ENCODE peak calls at places on chromosome 3, in eight cellular contexts. Z is H1, L is psoas muscle, G is mesothelial cell of epicardium, I is neural crest cell, X is heart left ventricle, K is uterus, B is Calu3. A is an unnamed sample.

GRCh38 chr3:13301295-13301987 is 118.7 kb downstream of the NUP210 start:
- DNase-seq in X (no peak), K (no peak), G (no peak), I (no peak), L (no peak), Z (peak), B (no peak), A (peak)

GRCh38 chr3:149638401-149639092 is 19.3 kb downstream of the WWTR1 start:
- DNase-seq in Z (no peak), L (no peak), X (no peak), I (peak), B (peak), K (no peak), G (peak), A (no peak)

GRCh38 chr3:181770296-181770695 is 58.6 kb downstream of the SOX2 start:
- DNase-seq in I (no peak), X (no peak), G (no peak), K (no peak), B (no peak), Z (no peak), L (no peak), A (no peak)

GRCh38 chr3:134328147-134328591 is 46.1 kb downstream of the AMOTL2 start:
- DNase-seq in L (peak), K (no peak), Z (no peak), B (no peak), G (no peak), X (no peak), I (no peak), A (no peak)

GRCh38 chr3:4678320-4678719 is 185.2 kb downstream of the ITPR1 start:
- DNase-seq in G (no peak), Z (no peak), L (no peak), I (no peak), B (no peak), K (no peak), X (no peak), A (no peak)

GRCh38 chr3:161854232-161854771 is 357.7 kb downstream of the OTOL1 start:
- DNase-seq in I (peak), Z (peak), G (no peak), B (peak), X (no peak), L (no peak), K (no peak), A (no peak)

GRCh38 chr3:141845407-141846049 is 30.9 kb upstream of the ATP1B3 start:
- DNase-seq in X (no peak), Z (peak), K (no peak), I (no peak), G (no peak), B (no peak), L (no peak), A (no peak)

GRCh38 chr3:71127463-71128243 is 455.9 kb downstream of the FOXP1 start:
- DNase-seq in Z (no peak), L (no peak), I (no peak), B (no peak), K (no peak), X (no peak), G (no peak), A (no peak)

GRCh38 chr3:100023595-100023994 is 90.7 kb downstream of the FILIP1L start:
- DNase-seq in X (no peak), L (no peak), B (no peak), Z (no peak), K (no peak), I (no peak), G (no peak), A (no peak)

GRCh38 chr3:156388469-156389150 is 166.3 kb downstream of the SSR3 start:
- DNase-seq in G (no peak), X (peak), I (no peak), L (no peak), Z (no peak), B (no peak), K (no peak), A (no peak)

GRCh38 chr3:115927210-115927609 is 303.9 kb downstream of the GAP43 start:
- DNase-seq in K (no peak), B (no peak), L (no peak), G (no peak), I (no peak), Z (no peak), X (no peak), A (no peak)

GRCh38 chr3:106276755-106277612 is 408.2 kb upstream of the CBLB start:
- DNase-seq in Z (no peak), G (no peak), X (no peak), K (no peak), I (no peak), L (no peak), B (no peak), A (no peak)

GRCh38 chr3:175397407-175397806 is 538.3 kb downstream of the NAALADL2 start:
- DNase-seq in X (no peak), G (no peak), I (no peak), B (no peak), Z (no peak), K (no peak), L (no peak), A (no peak)

GRCh38 chr3:9101286-9101685 is 138.0 kb upstream of the RAD18 start:
- DNase-seq in B (no peak), X (no peak), Z (no peak), K (no peak), I (no peak), G (no peak), L (no peak), A (no peak)

GRCh38 chr3:64685331-64685799 is 2.4 kb downstream of the ADAMTS9 start:
- DNase-seq in K (peak), I (no peak), L (peak), Z (no peak), G (peak), B (no peak), X (peak), A (no peak)

GRCh38 chr3:64133991-64134390 is 91.3 kb downstream of the PRICKLE2 start:
- DNase-seq in B (no peak), K (no peak), L (no peak), X (no peak), Z (no peak), G (no peak), I (no peak), A (no peak)

GRCh38 chr3:178056868-178057267 is 479.4 kb upstream of the KCNMB2 start:
- DNase-seq in L (no peak), B (no peak), X (no peak), G (no peak), Z (no peak), I (no peak), K (no peak), A (no peak)

GRCh38 chr3:74861211-74861610 is 246.8 kb upstream of the CNTN3 start:
- DNase-seq in B (no peak), K (no peak), G (no peak), Z (no peak), L (no peak), I (no peak), X (no peak), A (no peak)

GRCh38 chr3:159788987-159789386 is 199.6 kb upstream of the IL12A start:
- DNase-seq in X (no peak), I (no peak), K (no peak), B (peak), L (no peak), G (no peak), Z (no peak), A (no peak)

GRCh38 chr3:84965141-84965540 is 6.4 kb downstream of the CADM2 start:
- DNase-seq in B (peak), Z (peak), L (no peak), G (no peak), X (no peak), I (peak), K (no peak), A (no peak)

GRCh38 chr3:71397046-71397445 is 186.5 kb downstream of the FOXP1 start:
- DNase-seq in I (peak), K (no peak), Z (no peak), L (no peak), B (peak), G (no peak), X (no peak), A (no peak)

GRCh38 chr3:100777271-100777670 is 68.0 kb downstream of the TFG start:
- DNase-seq in G (no peak), L (no peak), B (no peak), K (no peak), Z (no peak), I (no peak), X (no peak), A (no peak)

GRCh38 chr3:27713435-27713880 is 8.7 kb downstream of the EOMES start:
- DNase-seq in I (no peak), G (no peak), Z (no peak), K (no peak), L (no peak), X (no peak), B (no peak), A (no peak)

GRCh38 chr3:126349071-126349470 is 8.1 kb downstream of the KLF15 start:
- DNase-seq in L (no peak), G (no peak), Z (no peak), K (peak), X (no peak), B (no peak), I (no peak), A (peak)

GRCh38 chr3:7789324-7789723 is 712.3 kb upstream of the LMCD1 start:
- DNase-seq in Z (no peak), X (no peak), K (no peak), G (no peak), I (no peak), B (no peak), L (no peak), A (no peak)

GRCh38 chr3:49896345-49896744 is 7.3 kb downstream of the MST1R start:
- DNase-seq in K (no peak), B (no peak), G (no peak), X (no peak), L (no peak), Z (no peak), I (no peak), A (no peak)

GRCh38 chr3:166444756-166445155 is 607.5 kb upstream of the BCHE start:
- DNase-seq in B (no peak), X (no peak), I (no peak), Z (no peak), G (no peak), K (no peak), L (no peak), A (peak)

GRCh38 chr3:8481380-8481779 is 20.2 kb upstream of the LMCD1 start:
- DNase-seq in K (no peak), I (no peak), X (no peak), G (no peak), Z (no peak), L (no peak), B (no peak), A (no peak)

GRCh38 chr3:160885791-160886286 is 129.8 kb downstream of the PPM1L start:
- DNase-seq in Z (peak), K (peak), G (peak), B (no peak), X (peak), I (peak), L (peak), A (peak)

GRCh38 chr3:55200916-55201315 is 273.1 kb upstream of the LRTM1 start:
- DNase-seq in B (no peak), Z (no peak), L (no peak), I (no peak), G (no peak), K (no peak), X (no peak), A (no peak)

GRCh38 chr3:176663819-176664218 is 533.5 kb downstream of the TBL1XR1 start:
- DNase-seq in X (no peak), Z (no peak), G (no peak), L (no peak), B (peak), K (no peak), I (no peak), A (no peak)

GRCh38 chr3:13569641-13570390 is 20.9 kb downstream of the FBLN2 start:
- DNase-seq in B (no peak), K (no peak), X (no peak), G (no peak), Z (no peak), L (peak), I (no peak), A (no peak)

GRCh38 chr3:170689218-170689874 is 103.5 kb upstream of the SLC7A14 start:
- DNase-seq in K (no peak), B (peak), I (no peak), X (no peak), Z (peak), L (no peak), G (peak), A (no peak)

GRCh38 chr3:18951333-18951732 is 197.0 kb upstream of the KCNH8 start:
- DNase-seq in X (no peak), L (no peak), Z (no peak), G (no peak), K (no peak), B (no peak), I (no peak), A (no peak)

DNA sequence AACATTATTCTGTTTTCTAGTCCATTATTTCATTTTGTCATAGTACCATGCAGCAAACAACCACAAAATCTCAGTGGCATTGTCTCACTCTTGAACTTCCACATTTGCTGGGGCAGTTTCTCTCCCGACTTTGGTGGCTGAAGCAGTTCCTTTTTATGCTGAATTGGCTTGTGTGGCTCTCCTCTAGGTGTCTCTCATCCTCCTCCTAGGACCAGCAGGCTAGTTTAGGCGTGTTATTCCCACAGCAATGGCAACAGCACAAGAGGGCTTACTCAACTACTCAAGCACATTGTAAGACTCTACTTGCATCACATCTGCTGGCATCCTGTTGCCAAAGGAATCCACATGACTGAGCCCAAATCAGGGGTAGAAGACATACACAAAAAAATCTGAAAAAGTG is 201.8 kb upstream of the KCNH8 start:
- DNase-seq in L (no peak), K (no peak), Z (peak), G (no peak), X (no peak), B (no peak), I (no peak), A (no peak)
- TF ChIP-seq CTCF in L (no peak), K (no peak), Z (no peak), G (no peak), X (no peak), B (no peak), I (no peak), A (no peak)

GRCh38 chr3:42001777-42002176 is 39.9 kb upstream of the ULK4 start:
- DNase-seq in I (no peak), Z (no peak), G (no peak), X (no peak), L (no peak), B (no peak), K (no peak), A (no peak)

GRCh38 chr3:42002790-42003189 is 40.9 kb upstream of the ULK4 start:
- DNase-seq in X (no peak), L (no peak), Z (no peak), G (no peak), K (no peak), B (no peak), I (no peak), A (no peak)

DNA sequence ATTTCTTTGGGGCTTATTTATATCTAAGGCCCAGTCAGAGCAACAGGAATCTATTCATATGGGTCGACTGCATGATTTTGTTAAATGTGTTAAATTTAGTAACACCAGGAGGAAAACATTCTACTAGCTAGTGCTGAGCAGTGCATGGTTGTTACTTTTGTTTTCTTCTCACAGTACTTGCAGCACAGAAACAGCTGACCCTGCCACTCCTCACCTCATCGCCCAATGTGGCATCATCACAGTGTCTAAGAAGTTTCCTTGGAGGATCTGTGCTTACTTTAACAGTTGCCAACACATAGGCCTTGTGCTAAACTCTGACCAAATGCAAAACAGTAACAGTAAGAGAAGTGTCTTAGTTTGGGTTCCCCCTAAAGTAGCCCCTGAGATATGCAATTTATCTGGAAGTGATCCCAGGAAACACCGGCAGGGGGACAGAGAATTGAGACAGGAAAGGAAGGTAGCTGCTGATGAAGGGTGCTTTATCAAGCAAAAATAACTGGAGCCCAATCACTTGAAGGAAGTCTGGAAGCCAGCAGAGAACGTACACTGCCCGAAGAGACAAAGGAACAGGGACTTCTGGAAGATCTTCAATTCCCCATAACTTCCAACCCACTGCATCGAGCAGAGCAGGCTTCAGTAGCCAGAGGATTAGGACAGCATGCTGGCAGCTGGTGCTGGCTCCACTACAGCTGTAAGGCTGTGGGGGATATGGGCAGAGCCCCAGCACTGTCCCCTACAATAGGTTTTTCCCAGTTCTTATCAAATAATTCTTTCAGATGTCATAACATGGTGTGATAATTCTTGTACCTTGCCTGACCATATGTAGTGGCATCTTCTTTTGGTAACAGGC is 36.0 kb upstream of the ULK4 start:
- DNase-seq in K (no peak), L (no peak), I (peak), Z (no peak), B (peak), X (no peak), G (no peak), A (no peak)
- TF ChIP-seq CTCF in K (no peak), L (peak), I (peak), Z (no peak), B (peak), X (peak), G (peak), A (peak)

GRCh38 chr3:185824467-185825378 is at the start of gene IGF2BP2:
- DNase-seq in I (peak), Z (no peak), K (peak), G (peak), B (peak), L (peak), X (peak), A (peak)
- TF ChIP-seq CTCF in I (peak), Z (peak), K (no peak), G (peak), B (no peak), L (no peak), X (no peak), A (peak)

GRCh38 chr3:154314152-154314551 is 10.1 kb downstream of the DHX36 start:
- DNase-seq in I (no peak), L (no peak), G (no peak), X (no peak), Z (no peak), K (no peak), B (no peak), A (no peak)
- TF ChIP-seq CTCF in I (peak), L (no peak), G (no peak), X (no peak), Z (no peak), K (no peak), B (no peak), A (peak)

DNA sequence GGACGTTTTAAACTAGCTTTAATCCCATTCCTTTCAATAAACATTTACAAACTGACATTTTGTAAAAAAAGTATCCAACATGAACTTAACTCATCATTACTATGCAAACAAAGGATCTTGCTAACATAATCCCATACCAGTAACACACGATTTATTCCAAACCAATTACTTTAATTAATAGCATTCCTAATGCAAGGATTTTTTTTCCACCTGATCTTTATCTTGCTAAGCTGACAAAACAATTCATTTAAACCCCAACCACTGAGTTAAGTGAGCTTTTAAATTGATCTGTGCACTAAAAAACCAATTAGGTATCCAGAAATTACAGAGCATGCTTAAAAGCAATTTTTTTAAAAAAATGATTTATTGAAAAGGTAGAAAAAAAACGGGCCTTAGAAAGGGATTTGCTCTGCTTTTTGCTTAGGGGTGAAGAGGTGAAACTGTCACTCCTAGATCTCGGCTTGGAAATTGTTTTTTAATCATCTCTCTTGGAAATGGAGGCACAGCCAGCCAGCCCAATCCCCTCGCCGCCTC is 1.2 kb downstream of the SH3BP5 start:
- DNase-seq in G (no peak), L (no peak), B (no peak), K (no peak), I (no peak), X (no peak), Z (no peak), A (no peak)
- TF ChIP-seq CTCF in G (no peak), L (no peak), B (no peak), K (no peak), I (no peak), X (no peak), Z (no peak), A (no peak)

DNA sequence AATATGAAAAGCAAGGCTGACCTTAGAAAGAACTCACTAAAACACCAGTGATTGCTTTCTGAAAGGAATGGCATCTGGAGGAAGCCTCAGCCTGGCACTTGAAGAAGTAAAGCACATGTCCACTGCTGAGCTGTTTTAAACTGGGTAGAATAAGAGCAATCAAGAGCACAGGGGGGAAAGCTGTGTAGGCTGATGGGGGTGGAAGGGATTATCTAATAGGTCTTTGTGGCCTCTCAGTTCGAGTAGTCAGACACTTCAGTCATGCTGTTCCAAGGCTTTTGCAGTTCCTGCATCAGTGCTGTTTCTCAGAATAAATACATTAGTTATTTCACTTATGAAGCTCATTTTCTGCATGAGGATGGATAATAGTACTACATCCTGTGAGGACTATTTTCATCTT is 22.6 kb downstream of the CCDC191 start:
- DNase-seq in I (no peak), K (no peak), Z (no peak), X (no peak), B (no peak), L (no peak), G (no peak), A (no peak)
- TF ChIP-seq CTCF in I (no peak), K (no peak), Z (no peak), X (no peak), B (no peak), L (no peak), G (no peak), A (no peak)